ENCODE peak calls at places on chromosomes 7 and 10, in six cellular contexts. D is pulmonary artery endothelial cell, O is GDM1, H is esophagus muscularis mucosa, Q is tibial artery, W is amygdala. Y is an unnamed sample.
A peak's percentile ranks its signal among the peaks of the same experiment; 100 is the strongest.

GRCh38 chr10:54402576-54402975 is 398.5 kb downstream of the PCDH15 start:
- DNase-seq in D (no peak), W (no peak), H (no peak), Q (no peak), O (no peak), Y (no peak)

GRCh38 chr7:95011156-95011928 is 103.9 kb downstream of the PPP1R9A start:
- DNase-seq in H (no peak), O (no peak), D (no peak), Q (no peak), W (no peak), Y (no peak)

GRCh38 chr7:130849604-130850003 is 115.6 kb upstream of the KLF14 start:
- DNase-seq in H (no peak), D (no peak), Q (no peak), W (no peak), O (no peak), Y (no peak)

GRCh38 chr10:52818019-52818418 is 45.4 kb upstream of the MBL2 start:
- DNase-seq in D (no peak), W (no peak), H (no peak), Q (no peak), O (peak; percentile 5), Y (no peak)

GRCh38 chr7:38671901-38672559 is 40.9 kb upstream of the AMPH start:
- DNase-seq in D (no peak), W (no peak), H (no peak), O (no peak), Q (no peak), Y (no peak)

GRCh38 chr7:44285561-44285960 is 39.8 kb downstream of the CAMK2B start:
- DNase-seq in W (no peak), D (no peak), H (no peak), Q (peak; percentile 3), O (no peak), Y (no peak)

GRCh38 chr7:31933481-31933880 is 136.7 kb downstream of the PDE1C start:
- DNase-seq in W (no peak), O (no peak), Q (no peak), H (no peak), D (no peak), Y (no peak)

GRCh38 chr10:77756319-77757232 is 119.0 kb upstream of the KCNMA1 start:
- DNase-seq in W (no peak), O (no peak), Q (no peak), D (peak; percentile 35), H (no peak), Y (peak; percentile 6)